ENCODE peak calls at places on chromosomes 5 and 9, in four cellular contexts. O is NCI-H460, J is NCI-H2081, E is NCI-H510A treated with DMSO at 0.1 percent for 48 hours. R is an unnamed sample.

GRCh38 chr5:38598994-38599611 is 42.7 kb upstream of the LIFR start:
- DNase-seq in J (no peak), E (no peak), O (peak), R (no peak)

GRCh38 chr5:142689081-142689480 is 3.2 kb upstream of the FGF1 start:
- DNase-seq in E (no peak), J (no peak), O (no peak), R (no peak)

GRCh38 chr9:75780185-75780584 is 110.3 kb upstream of the PCSK5 start:
- DNase-seq in O (no peak), E (no peak), J (no peak), R (no peak)

GRCh38 chr5:110356687-110357086 is 369.8 kb downstream of the TMEM232 start:
- DNase-seq in O (no peak), E (no peak), J (no peak), R (no peak)

GRCh38 chr9:111866976-111867375 is 29.6 kb upstream of the UGCG start:
- DNase-seq in O (no peak), E (no peak), J (no peak), R (no peak)

GRCh38 chr5:127254729-127255284 is 35.8 kb upstream of the MEGF10 start:
- DNase-seq in J (no peak), O (no peak), E (no peak), R (no peak)

GRCh38 chr9:108351571-108351970 is 504.2 kb downstream of the ACTL7B start:
- DNase-seq in J (no peak), E (no peak), O (no peak), R (no peak)

GRCh38 chr5:154779105-154779504 is 23.9 kb downstream of the LARP1 start:
- DNase-seq in J (no peak), O (peak), E (no peak), R (no peak)

GRCh38 chr9:36928670-36929349 is 105.3 kb downstream of the PAX5 start:
- DNase-seq in O (no peak), J (no peak), E (no peak), R (no peak)

GRCh38 chr9:99561435-99562262 is 260.0 kb upstream of the NR4A3 start:
- DNase-seq in O (no peak), J (no peak), E (no peak), R (no peak)

GRCh38 chr5:75335952-75336624 is 932 bp upstream of the HMGCR start:
- DNase-seq in E (peak), J (peak), O (peak), R (no peak)

GRCh38 chr5:4802044-4802443 is 338.1 kb upstream of the ADAMTS16 start:
- DNase-seq in O (no peak), J (no peak), E (no peak), R (no peak)

GRCh38 chr9:134815435-134816214 is 65.0 kb upstream of the FCN2 start:
- DNase-seq in J (no peak), O (no peak), E (no peak), R (no peak)

GRCh38 chr9:36144322-36145206 is 8.0 kb downstream of the GLIPR2 start:
- DNase-seq in O (no peak), J (no peak), E (peak), R (no peak)

R was measured in T follicular helper cell.